ENCODE peak calls at places on chromosomes 16 and 17, in nine cellular contexts. One of them, this sample, is unnamed. For H3K9me3, the result is how much of the 10 kb centered on the place peaks cover.

GRCh38 chr16:85670840-85671239 is 17.9 kb downstream of the GINS2 start:
- DNase-seq in CD8-positive, alpha-beta T cell: no peak
- DNase-seq in psoas muscle: no peak
- DNase-seq in right lobe of liver: no peak
- DNase-seq in endothelial cell of umbilical vein: no peak
- DNase-seq in A549: no peak
- DNase-seq in pancreas: peak
- DNase-seq in tibial artery: no peak
- DNase-seq in spleen: peak
- DNase-seq in this sample: no peak

GRCh38 chr16:841455-842060 is 41.0 kb upstream of the GNG13 start:
- DNase-seq in CD8-positive, alpha-beta T cell: no peak
- DNase-seq in psoas muscle: peak
- DNase-seq in right lobe of liver: no peak
- DNase-seq in endothelial cell of umbilical vein: no peak
- DNase-seq in A549: no peak
- DNase-seq in pancreas: no peak
- DNase-seq in tibial artery: no peak
- DNase-seq in spleen: no peak
- DNase-seq in this sample: no peak

GRCh38 chr17:50381260-50381815 is 8.3 kb downstream of the EME1 start:
- DNase-seq in CD8-positive, alpha-beta T cell: no peak
- DNase-seq in psoas muscle: no peak
- DNase-seq in right lobe of liver: no peak
- DNase-seq in endothelial cell of umbilical vein: no peak
- DNase-seq in A549: no peak
- DNase-seq in pancreas: no peak
- DNase-seq in tibial artery: no peak
- DNase-seq in spleen: peak
- DNase-seq in this sample: no peak

GRCh38 chr17:48054238-48055185 is 6.4 kb downstream of the NFE2L1 start:
- DNase-seq in CD8-positive, alpha-beta T cell: no peak
- DNase-seq in psoas muscle: peak
- DNase-seq in right lobe of liver: peak
- DNase-seq in endothelial cell of umbilical vein: no peak
- DNase-seq in A549: no peak
- DNase-seq in pancreas: peak
- DNase-seq in tibial artery: peak
- DNase-seq in spleen: peak
- DNase-seq in this sample: peak

GRCh38 chr17:66260265-66260664 is 31.1 kb upstream of the APOH start:
- DNase-seq in CD8-positive, alpha-beta T cell: no peak
- DNase-seq in psoas muscle: no peak
- DNase-seq in right lobe of liver: no peak
- DNase-seq in endothelial cell of umbilical vein: no peak
- DNase-seq in A549: no peak
- DNase-seq in pancreas: no peak
- DNase-seq in tibial artery: no peak
- DNase-seq in spleen: no peak
- DNase-seq in this sample: no peak

GRCh38 chr16:67537270-67537635 is 8.6 kb downstream of the RIPOR1 start:
- DNase-seq in CD8-positive, alpha-beta T cell: peak
- DNase-seq in psoas muscle: peak
- DNase-seq in right lobe of liver: no peak
- DNase-seq in endothelial cell of umbilical vein: peak
- DNase-seq in A549: no peak
- DNase-seq in pancreas: no peak
- DNase-seq in tibial artery: peak
- DNase-seq in spleen: peak
- DNase-seq in this sample: peak

GRCh38 chr16:64952177-64952576 is 169.7 kb downstream of the CDH11 start:
- DNase-seq in CD8-positive, alpha-beta T cell: no peak
- DNase-seq in psoas muscle: no peak
- DNase-seq in right lobe of liver: no peak
- DNase-seq in endothelial cell of umbilical vein: peak
- DNase-seq in A549: no peak
- DNase-seq in pancreas: no peak
- DNase-seq in tibial artery: no peak
- DNase-seq in spleen: no peak
- DNase-seq in this sample: no peak

GRCh38 chr16:9257843-9258242 is 166.4 kb downstream of the HAPSTR1 start:
- DNase-seq in CD8-positive, alpha-beta T cell: no peak
- DNase-seq in psoas muscle: no peak
- DNase-seq in right lobe of liver: no peak
- DNase-seq in endothelial cell of umbilical vein: no peak
- DNase-seq in A549: no peak
- DNase-seq in pancreas: no peak
- DNase-seq in tibial artery: no peak
- DNase-seq in spleen: no peak
- DNase-seq in this sample: no peak

GRCh38 chr17:21280081-21280518 is 4.4 kb upstream of the MAP2K3 start:
- DNase-seq in CD8-positive, alpha-beta T cell: peak
- DNase-seq in psoas muscle: peak
- DNase-seq in right lobe of liver: peak
- DNase-seq in endothelial cell of umbilical vein: peak
- DNase-seq in A549: peak
- DNase-seq in pancreas: peak
- DNase-seq in tibial artery: peak
- DNase-seq in spleen: peak
- DNase-seq in this sample: peak

GRCh38 chr16:69448470-69449193 is 24.2 kb downstream of the CYB5B start:
- DNase-seq in CD8-positive, alpha-beta T cell: no peak
- DNase-seq in psoas muscle: no peak
- DNase-seq in right lobe of liver: no peak
- DNase-seq in endothelial cell of umbilical vein: peak
- DNase-seq in A549: no peak
- DNase-seq in pancreas: no peak
- DNase-seq in tibial artery: no peak
- DNase-seq in spleen: no peak
- DNase-seq in this sample: no peak

GRCh38 chr16:84136331-84137125 is 8.4 kb downstream of the HSDL1 start:
- DNase-seq in CD8-positive, alpha-beta T cell: no peak
- DNase-seq in psoas muscle: no peak
- DNase-seq in right lobe of liver: no peak
- DNase-seq in endothelial cell of umbilical vein: no peak
- DNase-seq in A549: no peak
- DNase-seq in pancreas: no peak
- DNase-seq in tibial artery: no peak
- DNase-seq in spleen: no peak
- DNase-seq in this sample: no peak

GRCh38 chr17:18377437-18378204 is at the start of gene EVPLL:
- DNase-seq in CD8-positive, alpha-beta T cell: no peak
- DNase-seq in psoas muscle: peak
- DNase-seq in right lobe of liver: peak
- DNase-seq in endothelial cell of umbilical vein: no peak
- DNase-seq in A549: peak
- DNase-seq in pancreas: no peak
- DNase-seq in tibial artery: peak
- DNase-seq in spleen: peak
- DNase-seq in this sample: no peak

GRCh38 chr16:66250686-66251405 is 115.6 kb upstream of the CDH5 start:
- DNase-seq in CD8-positive, alpha-beta T cell: no peak
- DNase-seq in psoas muscle: peak
- DNase-seq in right lobe of liver: no peak
- DNase-seq in endothelial cell of umbilical vein: no peak
- DNase-seq in A549: no peak
- DNase-seq in pancreas: no peak
- DNase-seq in tibial artery: peak
- DNase-seq in spleen: no peak
- DNase-seq in this sample: peak

GRCh38 chr17:73335591-73336503 is 24.0 kb upstream of the CDC42EP4 start:
- DNase-seq in CD8-positive, alpha-beta T cell: no peak
- DNase-seq in psoas muscle: no peak
- DNase-seq in right lobe of liver: no peak
- DNase-seq in endothelial cell of umbilical vein: no peak
- DNase-seq in A549: no peak
- DNase-seq in pancreas: no peak
- DNase-seq in tibial artery: no peak
- DNase-seq in spleen: no peak
- DNase-seq in this sample: no peak

GRCh38 chr17:50807675-50808074 is 27.7 kb upstream of the WFIKKN2 start:
- DNase-seq in CD8-positive, alpha-beta T cell: no peak
- DNase-seq in psoas muscle: no peak
- DNase-seq in right lobe of liver: peak
- DNase-seq in endothelial cell of umbilical vein: no peak
- DNase-seq in A549: no peak
- DNase-seq in pancreas: no peak
- DNase-seq in tibial artery: no peak
- DNase-seq in spleen: no peak
- DNase-seq in this sample: no peak

GRCh38 chr17:66906321-66907278 is 57.9 kb upstream of the CACNG4 start:
- DNase-seq in CD8-positive, alpha-beta T cell: peak
- DNase-seq in psoas muscle: peak
- DNase-seq in right lobe of liver: peak
- DNase-seq in endothelial cell of umbilical vein: peak
- DNase-seq in A549: peak
- DNase-seq in pancreas: peak
- DNase-seq in tibial artery: peak
- DNase-seq in spleen: peak
- DNase-seq in this sample: peak

GRCh38 chr16:27267037-27267677 is 1.4 kb downstream of the NSMCE1 start:
- DNase-seq in CD8-positive, alpha-beta T cell: no peak
- DNase-seq in psoas muscle: no peak
- DNase-seq in right lobe of liver: peak
- DNase-seq in endothelial cell of umbilical vein: no peak
- DNase-seq in A549: no peak
- DNase-seq in pancreas: no peak
- DNase-seq in tibial artery: no peak
- DNase-seq in spleen: no peak
- DNase-seq in this sample: no peak

GRCh38 chr16:89453662-89454321 is 36.6 kb downstream of the ANKRD11 start:
- DNase-seq in CD8-positive, alpha-beta T cell: no peak
- DNase-seq in psoas muscle: no peak
- DNase-seq in right lobe of liver: no peak
- DNase-seq in endothelial cell of umbilical vein: peak
- DNase-seq in A549: peak
- DNase-seq in pancreas: no peak
- DNase-seq in tibial artery: peak
- DNase-seq in spleen: no peak
- DNase-seq in this sample: no peak

GRCh38 chr16:78284957-78285434 is 185.5 kb downstream of the WWOX start:
- DNase-seq in CD8-positive, alpha-beta T cell: no peak
- DNase-seq in psoas muscle: no peak
- DNase-seq in right lobe of liver: peak
- DNase-seq in endothelial cell of umbilical vein: no peak
- DNase-seq in A549: no peak
- DNase-seq in pancreas: no peak
- DNase-seq in tibial artery: no peak
- DNase-seq in spleen: no peak
- DNase-seq in this sample: no peak
- H3K9me3 ChIP-seq in CD8-positive, alpha-beta T cell: under half
- H3K9me3 ChIP-seq in psoas muscle: under half
- H3K9me3 ChIP-seq in right lobe of liver: under half
- H3K9me3 ChIP-seq in endothelial cell of umbilical vein: under half
- H3K9me3 ChIP-seq in A549: under half
- H3K9me3 ChIP-seq in pancreas: under half
- H3K9me3 ChIP-seq in tibial artery: under half
- H3K9me3 ChIP-seq in spleen: under half
- H3K9me3 ChIP-seq in this sample: under half

GRCh38 chr16:10605636-10606035 is 25.2 kb upstream of the EMP2 start:
- DNase-seq in CD8-positive, alpha-beta T cell: no peak
- DNase-seq in psoas muscle: no peak
- DNase-seq in right lobe of liver: no peak
- DNase-seq in endothelial cell of umbilical vein: no peak
- DNase-seq in A549: no peak
- DNase-seq in pancreas: no peak
- DNase-seq in tibial artery: no peak
- DNase-seq in spleen: no peak
- DNase-seq in this sample: no peak

GRCh38 chr16:10607157-10607556 is 26.8 kb upstream of the EMP2 start:
- DNase-seq in CD8-positive, alpha-beta T cell: no peak
- DNase-seq in psoas muscle: no peak
- DNase-seq in right lobe of liver: no peak
- DNase-seq in endothelial cell of umbilical vein: no peak
- DNase-seq in A549: no peak
- DNase-seq in pancreas: no peak
- DNase-seq in tibial artery: no peak
- DNase-seq in spleen: no peak
- DNase-seq in this sample: no peak

GRCh38 chr16:10609410-10609774 is 29.0 kb upstream of the EMP2 start:
- DNase-seq in CD8-positive, alpha-beta T cell: no peak
- DNase-seq in psoas muscle: no peak
- DNase-seq in right lobe of liver: no peak
- DNase-seq in endothelial cell of umbilical vein: no peak
- DNase-seq in A549: no peak
- DNase-seq in pancreas: no peak
- DNase-seq in tibial artery: no peak
- DNase-seq in spleen: no peak
- DNase-seq in this sample: no peak

GRCh38 chr16:10608687-10609409 is 28.4 kb upstream of the EMP2 start:
- DNase-seq in CD8-positive, alpha-beta T cell: no peak
- DNase-seq in psoas muscle: no peak
- DNase-seq in right lobe of liver: no peak
- DNase-seq in endothelial cell of umbilical vein: no peak
- DNase-seq in A549: no peak
- DNase-seq in pancreas: no peak
- DNase-seq in tibial artery: no peak
- DNase-seq in spleen: no peak
- DNase-seq in this sample: no peak

DNA sequence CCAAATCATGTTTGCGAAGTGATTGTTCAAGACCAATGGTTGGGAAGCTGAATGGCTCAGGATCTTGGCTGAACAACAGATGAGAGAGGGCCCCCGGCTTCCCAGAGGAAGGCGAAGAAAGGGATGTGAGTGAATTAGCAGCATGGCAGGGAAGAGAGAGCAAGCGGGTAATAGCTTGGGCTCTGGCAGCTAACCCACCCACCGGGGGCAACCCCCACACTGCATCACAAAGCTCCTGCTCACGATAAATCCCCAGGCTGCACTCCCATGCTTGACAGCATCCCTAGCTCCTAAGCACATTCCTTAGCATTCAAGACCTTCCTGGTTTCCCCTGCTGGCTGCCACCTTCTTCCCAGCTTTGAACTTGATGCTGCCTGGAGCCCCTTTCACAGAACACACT is 26.2 kb upstream of the EMP2 start:
- DNase-seq in CD8-positive, alpha-beta T cell: no peak
- DNase-seq in psoas muscle: no peak
- DNase-seq in right lobe of liver: no peak
- DNase-seq in endothelial cell of umbilical vein: no peak
- DNase-seq in A549: no peak
- DNase-seq in pancreas: no peak
- DNase-seq in tibial artery: no peak
- DNase-seq in spleen: no peak
- DNase-seq in this sample: no peak
- H3K9me3 ChIP-seq in CD8-positive, alpha-beta T cell: under half
- H3K9me3 ChIP-seq in psoas muscle: under half
- H3K9me3 ChIP-seq in right lobe of liver: under half
- H3K9me3 ChIP-seq in endothelial cell of umbilical vein: under half
- H3K9me3 ChIP-seq in A549: under half
- H3K9me3 ChIP-seq in pancreas: under half
- H3K9me3 ChIP-seq in tibial artery: under half
- H3K9me3 ChIP-seq in spleen: under half
- H3K9me3 ChIP-seq in this sample: under half

GRCh38 chr16:10688291-10688690 is 6.4 kb downstream of the TEKT5 start:
- DNase-seq in CD8-positive, alpha-beta T cell: no peak
- DNase-seq in psoas muscle: no peak
- DNase-seq in right lobe of liver: no peak
- DNase-seq in endothelial cell of umbilical vein: no peak
- DNase-seq in A549: no peak
- DNase-seq in pancreas: no peak
- DNase-seq in tibial artery: no peak
- DNase-seq in spleen: no peak
- DNase-seq in this sample: no peak
- H3K9me3 ChIP-seq in CD8-positive, alpha-beta T cell: under half
- H3K9me3 ChIP-seq in psoas muscle: under half
- H3K9me3 ChIP-seq in right lobe of liver: under half
- H3K9me3 ChIP-seq in endothelial cell of umbilical vein: under half
- H3K9me3 ChIP-seq in A549: under half
- H3K9me3 ChIP-seq in pancreas: under half
- H3K9me3 ChIP-seq in tibial artery: under half
- H3K9me3 ChIP-seq in spleen: under half
- H3K9me3 ChIP-seq in this sample: under half

GRCh38 chr17:80303824-80304223 is 43.2 kb downstream of the RNF213 start:
- DNase-seq in CD8-positive, alpha-beta T cell: no peak
- DNase-seq in psoas muscle: no peak
- DNase-seq in right lobe of liver: no peak
- DNase-seq in endothelial cell of umbilical vein: no peak
- DNase-seq in A549: no peak
- DNase-seq in pancreas: no peak
- DNase-seq in tibial artery: no peak
- DNase-seq in spleen: no peak
- DNase-seq in this sample: no peak
- H3K9me3 ChIP-seq in CD8-positive, alpha-beta T cell: under half
- H3K9me3 ChIP-seq in psoas muscle: under half
- H3K9me3 ChIP-seq in right lobe of liver: under half
- H3K9me3 ChIP-seq in endothelial cell of umbilical vein: under half
- H3K9me3 ChIP-seq in A549: under half
- H3K9me3 ChIP-seq in pancreas: under half
- H3K9me3 ChIP-seq in tibial artery: under half
- H3K9me3 ChIP-seq in spleen: under half
- H3K9me3 ChIP-seq in this sample: under half